ENCODE peak calls at places on chromosomes 13 and 19, in four cellular contexts. N, R, I and L are unnamed samples.

GRCh38 chr13:109500146-109500773 is 286.1 kb downstream of the IRS2 start:
- DNase-seq in N (no peak), R (no peak), I (peak; percentile 41), L (no peak)

GRCh38 chr19:21094347-21095025 is 12.5 kb downstream of the ZNF714 start:
- DNase-seq in N (no peak), R (no peak), I (no peak), L (no peak)

GRCh38 chr19:46639356-46640061 is 3.5 kb upstream of the GNG8 start:
- DNase-seq in N (peak; percentile 24), R (no peak), I (peak; percentile 74), L (peak; percentile 88)

GRCh38 chr13:20814224-20814910 is 40.6 kb upstream of the EEF1AKMT1 start:
- DNase-seq in N (peak; percentile 92), R (no peak), I (no peak), L (peak; percentile 60)

GRCh38 chr19:872266-872951 is 12.9 kb downstream of the CFD start:
- DNase-seq in N (peak; percentile 56), R (peak; percentile 81), I (peak; percentile 82), L (peak; percentile 79)

GRCh38 chr13:25148005-25148798 is 23.9 kb downstream of the AMER2 start:
- DNase-seq in N (no peak), R (no peak), I (no peak), L (no peak)

GRCh38 chr13:95479706-95480105 is 72.8 kb upstream of the CLDN10 start:
- DNase-seq in N (no peak), R (no peak), I (no peak), L (no peak)

GRCh38 chr19:18593367-18594095 is 4.9 kb downstream of the REX1BD start:
- DNase-seq in N (no peak), R (no peak), I (peak; percentile 80), L (no peak)

GRCh38 chr13:21638319-21639282 is 32.3 kb upstream of the FGF9 start:
- DNase-seq in N (no peak), R (peak; percentile 15), I (peak; percentile 49), L (peak; percentile 56)

GRCh38 chr19:19501798-19502197 is 13.6 kb downstream of the TSSK6 start:
- DNase-seq in N (no peak), R (no peak), I (no peak), L (no peak)

GRCh38 chr19:7294571-7295212 is 478 bp upstream of the INSR start:
- DNase-seq in N (peak; percentile 12), R (peak; percentile 82), I (peak; percentile 56), L (peak; percentile 88)

GRCh38 chr13:44267966-44268365 is 105.7 kb upstream of the SERP2 start:
- DNase-seq in N (peak; percentile 96), R (no peak), I (no peak), L (no peak)

GRCh38 chr13:114284680-114285079 is 3.3 kb downstream of the UPF3A start:
- DNase-seq in N (no peak), R (no peak), I (no peak), L (no peak)

GRCh38 chr19:50550594-50550966 is 17.7 kb downstream of the LRRC4B start:
- DNase-seq in N (no peak), R (no peak), I (no peak), L (no peak)

GRCh38 chr13:77521194-77521593 is 14.3 kb upstream of the SCEL start:
- DNase-seq in N (peak; percentile 38), R (no peak), I (no peak), L (no peak)

GRCh38 chr13:95480131-95480545 is 72.4 kb upstream of the CLDN10 start:
- DNase-seq in N (no peak), R (no peak), I (no peak), L (no peak)

GRCh38 chr13:40812102-40812501 is 22.7 kb downstream of the SLC25A15 start:
- DNase-seq in N (no peak), R (no peak), I (no peak), L (no peak)

GRCh38 chr19:8158411-8159074 is 9.2 kb upstream of the FBN3 start:
- DNase-seq in N (peak; percentile 59), R (peak; percentile 85), I (peak; percentile 97), L (peak; percentile 91)

GRCh38 chr13:101522607-101523006 is 70.1 kb downstream of the ITGBL1 start:
- DNase-seq in N (no peak), R (no peak), I (no peak), L (no peak)

DNA sequence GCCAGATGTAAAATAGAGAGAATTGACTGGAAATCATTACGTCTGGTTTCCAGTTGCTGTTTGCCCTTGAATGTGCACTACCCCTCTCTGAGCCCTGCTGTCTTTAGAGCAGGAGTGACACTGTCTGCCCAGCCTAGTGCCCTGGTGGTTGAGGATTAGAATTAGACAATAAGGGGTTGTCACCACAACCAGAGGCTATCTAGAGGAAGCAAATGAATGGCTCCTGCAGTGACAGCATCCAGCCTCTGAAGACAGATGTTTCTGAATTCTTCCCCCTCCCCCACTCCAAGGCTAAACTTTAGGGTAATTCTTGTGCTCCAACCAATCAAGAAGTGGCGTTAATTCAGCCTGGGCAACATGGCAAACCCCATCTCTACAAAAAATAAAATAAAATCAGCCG is 2.0 kb downstream of the RAB8A start:
- DNase-seq in N (no peak), R (peak; percentile 67), I (no peak), L (no peak)
- H3K4me2 ChIP-seq in N (no peak overlapping the region), R (peak overlapping the region; percentile 22), I (no peak overlapping the region), L (peak overlapping the region; percentile 95)

GRCh38 chr13:30802953-30803478 is 67.7 kb downstream of the ALOX5AP start:
- DNase-seq in N (no peak), R (peak; percentile 55), I (peak; percentile 88), L (peak; percentile 87)
- H3K4me2 ChIP-seq in N (peak overlapping the region; percentile 51), R (peak overlapping the region; percentile 45), I (peak overlapping the region; percentile 73), L (peak overlapping the region; percentile 72)

DNA sequence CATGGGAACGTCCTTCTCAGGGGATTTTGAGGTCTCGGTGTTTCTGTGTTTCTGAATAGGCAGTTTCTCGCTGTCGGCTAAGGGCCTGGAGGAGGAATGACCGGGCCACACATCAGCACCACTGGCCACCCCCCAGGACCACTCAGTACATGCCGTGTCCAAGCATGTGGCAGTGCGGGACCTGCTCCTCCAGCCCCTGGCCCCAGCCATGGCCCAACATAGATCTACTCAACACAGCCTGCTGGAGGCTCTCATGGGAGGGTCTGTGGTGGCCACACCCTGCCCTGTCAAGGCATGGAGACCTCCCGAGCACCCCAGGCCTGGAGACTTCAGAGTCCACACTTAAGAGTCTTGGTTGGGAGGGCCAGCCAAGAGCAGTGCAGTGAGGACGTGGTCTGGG is 17.5 kb downstream of the IZUMO4 start:
- DNase-seq in N (no peak), R (no peak), I (no peak), L (no peak)
- H3K4me2 ChIP-seq in N (peak overlapping the region; percentile 41), R (no peak overlapping the region), I (no peak overlapping the region), L (no peak overlapping the region)

GRCh38 chr19:45423033-45423588 is 606 bp downstream of the ERCC1 start:
- DNase-seq in N (no peak), R (no peak), I (no peak), L (no peak)
- H3K4me2 ChIP-seq in N (peak overlapping the region; percentile 90), R (peak overlapping the region; percentile 72), I (peak overlapping the region; percentile 77), L (peak overlapping the region; percentile 76)

DNA sequence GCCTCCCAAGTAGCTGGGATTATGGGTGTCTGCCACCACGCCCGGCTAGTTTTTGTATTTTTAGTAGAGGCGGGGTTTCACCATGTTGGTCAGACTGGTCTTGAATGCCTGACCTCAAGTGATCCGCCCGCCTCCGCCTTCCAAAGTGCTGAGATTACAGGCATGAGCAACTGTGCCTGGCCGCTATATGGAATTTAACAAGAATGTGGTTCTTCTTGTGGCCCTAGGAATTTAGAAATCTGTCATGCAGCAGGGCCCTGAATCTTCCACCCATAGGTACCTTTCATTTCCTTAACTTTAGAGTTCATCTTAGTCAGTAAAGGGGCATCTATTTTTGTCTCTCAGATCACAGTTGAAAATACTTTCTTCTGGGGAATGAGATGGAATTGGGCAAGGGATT is 25.6 kb upstream of the NDFIP2 start:
- DNase-seq in N (peak; percentile 76), R (no peak), I (no peak), L (no peak)
- H3K4me2 ChIP-seq in N (peak overlapping the region; percentile 33), R (no peak overlapping the region), I (no peak overlapping the region), L (no peak overlapping the region)